ENCODE peak calls at places on chromosomes 6 and 20, in nine cellular contexts. Y is hypothalamus; H is nephron progenitor cell; M is naive thymus-derived CD8-positive, alpha-beta T cell; D is astrocyte of the spinal cord; R is posterior cingulate gyrus; W is HL-60; T is foreskin fibroblast; G is suprapubic skin. K is an unnamed sample.

GRCh38 chr6:137769797-137770362 is 97.2 kb upstream of the TNFAIP3 start:
- DNase-seq in Y (no peak), H (no peak), M (no peak), D (no peak), R (no peak), W (no peak), T (no peak), G (no peak), K (no peak)

GRCh38 chr6:147154454-147154853 is 49.8 kb upstream of the STXBP5 start:
- DNase-seq in Y (no peak), H (no peak), M (no peak), D (peak; percentile 72), R (no peak), W (no peak), T (peak; percentile 75), G (no peak), K (no peak)

GRCh38 chr6:129786548-129786947 is 74.6 kb downstream of the TMEM244 start:
- DNase-seq in Y (no peak), H (no peak), M (no peak), D (peak; percentile 1), R (no peak), W (no peak), T (peak; percentile 35), G (no peak), K (no peak)

GRCh38 chr6:135779213-135779612 is 72.3 kb upstream of the PDE7B start:
- DNase-seq in Y (no peak), H (no peak), M (no peak), D (no peak), R (no peak), W (no peak), T (no peak), G (no peak), K (no peak)

GRCh38 chr6:144063744-144064401 is 31.5 kb downstream of the SF3B5 start:
- DNase-seq in Y (no peak), H (peak; percentile 92), M (peak; percentile 84), D (no peak), R (peak; percentile 93), W (peak; percentile 92), T (peak; percentile 23), G (peak; percentile 89), K (peak; percentile 95)

GRCh38 chr6:54876871-54877270 is 30.3 kb downstream of the FAM83B start:
- DNase-seq in Y (no peak), H (no peak), M (no peak), D (no peak), R (no peak), W (no peak), T (no peak), G (no peak), K (no peak)

GRCh38 chr20:4111440-4112411 is 96.4 kb upstream of the RNF24 start:
- DNase-seq in Y (no peak), H (no peak), M (no peak), D (no peak), R (no peak), W (no peak), T (no peak), G (no peak), K (no peak)

GRCh38 chr6:125854355-125854754 is 63.6 kb downstream of the NCOA7 start:
- DNase-seq in Y (no peak), H (no peak), M (no peak), D (no peak), R (no peak), W (no peak), T (no peak), G (no peak), K (no peak)

GRCh38 chr20:3313681-3314080 is 74.7 kb upstream of the SLC4A11 start:
- DNase-seq in Y (no peak), H (no peak), M (no peak), D (no peak), R (no peak), W (peak; percentile 57), T (no peak), G (no peak), K (no peak)

GRCh38 chr6:113630738-113631535 is 226.2 kb upstream of the MARCKS start:
- DNase-seq in Y (no peak), H (no peak), M (no peak), D (peak; percentile 56), R (no peak), W (peak; percentile 64), T (peak; percentile 57), G (no peak), K (peak; percentile 52)

GRCh38 chr6:45898941-45899682 is 116.5 kb downstream of the CLIC5 start:
- DNase-seq in Y (no peak), H (no peak), M (no peak), D (no peak), R (no peak), W (no peak), T (no peak), G (no peak), K (no peak)

GRCh38 chr6:35736293-35736894 is 438 bp upstream of the ARMC12 start:
- DNase-seq in Y (peak; percentile 63), H (peak; percentile 84), M (peak; percentile 74), D (peak; percentile 57), R (peak; percentile 95), W (peak; percentile 78), T (no peak), G (peak; percentile 89), K (peak; percentile 77)

GRCh38 chr6:112204350-112204706 is 50.0 kb downstream of the LAMA4 start:
- DNase-seq in Y (no peak), H (no peak), M (no peak), D (no peak), R (no peak), W (no peak), T (no peak), G (no peak), K (no peak)

GRCh38 chr6:104118274-104118673 is 741.4 kb downstream of the HACE1 start:
- DNase-seq in Y (no peak), H (no peak), M (no peak), D (peak; percentile 62), R (no peak), W (no peak), T (peak; percentile 54), G (no peak), K (no peak)

GRCh38 chr6:53410508-53411258 is 61.9 kb upstream of the ELOVL5 start:
- DNase-seq in Y (no peak), H (no peak), M (peak; percentile 10), D (peak; percentile 45), R (peak; percentile 62), W (peak; percentile 66), T (peak; percentile 37), G (no peak), K (peak; percentile 63)

GRCh38 chr6:147285087-147285855 is 81.1 kb downstream of the STXBP5 start:
- DNase-seq in Y (no peak), H (no peak), M (no peak), D (peak; percentile 73), R (no peak), W (no peak), T (peak; percentile 25), G (no peak), K (peak; percentile 15)

GRCh38 chr6:38730136-38730862 is 15.2 kb downstream of the DNAH8 start:
- DNase-seq in Y (no peak), H (no peak), M (no peak), D (no peak), R (no peak), W (no peak), T (no peak), G (no peak), K (no peak)

GRCh38 chr6:13814176-13814937 is at the start of gene MCUR1:
- DNase-seq in Y (peak; percentile 83), H (peak; percentile 84), M (peak; percentile 70), D (peak; percentile 84), R (peak; percentile 96), W (peak; percentile 92), T (peak; percentile 85), G (peak; percentile 89), K (peak; percentile 96)

GRCh38 chr6:72035483-72035882 is 149.1 kb downstream of the RIMS1 start:
- DNase-seq in Y (no peak), H (no peak), M (no peak), D (no peak), R (no peak), W (no peak), T (no peak), G (no peak), K (no peak)

GRCh38 chr6:161001421-161001820 is 9.9 kb downstream of the MAP3K4 start:
- DNase-seq in Y (no peak), H (no peak), M (no peak), D (no peak), R (no peak), W (peak; percentile 41), T (no peak), G (no peak), K (no peak)

GRCh38 chr6:27321370-27321769 is 9.3 kb upstream of the POM121L2 start:
- DNase-seq in Y (no peak), H (no peak), M (no peak), D (no peak), R (no peak), W (no peak), T (no peak), G (no peak), K (no peak)

GRCh38 chr20:5835234-5835845 is 85.1 kb downstream of the SHLD1 start:
- DNase-seq in Y (no peak), H (no peak), M (no peak), D (peak; percentile 70), R (no peak), W (no peak), T (peak; percentile 51), G (no peak), K (no peak)

GRCh38 chr20:17794400-17794799 is 94.6 kb downstream of the BANF2 start:
- DNase-seq in Y (peak; percentile 46), H (no peak), M (no peak), D (no peak), R (peak; percentile 86), W (no peak), T (no peak), G (no peak), K (no peak)

GRCh38 chr6:19759117-19759880 is 77.9 kb upstream of the ID4 start:
- DNase-seq in Y (no peak), H (no peak), M (no peak), D (peak; percentile 78), R (no peak), W (no peak), T (peak; percentile 75), G (no peak), K (no peak)

GRCh38 chr6:23983691-23984090 is 142.3 kb upstream of the NRSN1 start:
- DNase-seq in Y (no peak), H (no peak), M (no peak), D (no peak), R (no peak), W (no peak), T (no peak), G (no peak), K (no peak)

GRCh38 chr20:12053348-12053747 is 135.7 kb downstream of the BTBD3 start:
- DNase-seq in Y (no peak), H (no peak), M (no peak), D (peak; percentile 79), R (no peak), W (peak; percentile 81), T (peak; percentile 50), G (no peak), K (no peak)

K was measured in GM20000.